ENCODE peak calls at places on chromosomes 2 and 18, in seven cellular contexts. T is right lobe of liver, S is heart right ventricle, J is GM10248, K is cardiac fibroblast, D is pancreas, O is B cell. B is an unnamed sample.

GRCh38 chr2:190625691-190626090 is 23.2 kb upstream of the NAB1 start:
- DNase-seq in O (no peak), K (no peak), T (no peak), S (no peak), D (no peak), J (no peak), B (no peak)

GRCh38 chr2:179862898-179863458 is 1.6 kb upstream of the ZNF385B start:
- DNase-seq in D (no peak), O (no peak), T (no peak), S (no peak), K (no peak), J (no peak), B (no peak)

GRCh38 chr2:175234153-175234552 is 52.6 kb upstream of the ATP5MC3 start:
- DNase-seq in O (no peak), K (no peak), T (no peak), D (no peak), J (no peak), S (no peak), B (peak; percentile 19)

GRCh38 chr2:60806988-60807681 is 51.1 kb downstream of the PAPOLG start:
- DNase-seq in K (peak; percentile 57), D (no peak), T (no peak), O (no peak), J (peak; percentile 66), S (no peak), B (no peak)

GRCh38 chr2:211836409-211836808 is 702.2 kb downstream of the ERBB4 start:
- DNase-seq in T (no peak), D (no peak), O (no peak), J (no peak), S (no peak), K (peak; percentile 8), B (no peak)

GRCh38 chr2:44778671-44779476 is 162.6 kb upstream of the SIX3 start:
- DNase-seq in T (no peak), S (no peak), J (peak; percentile 92), D (no peak), K (no peak), O (peak; percentile 83), B (no peak)

GRCh38 chr2:240909216-240909974 is 3.3 kb downstream of the CROCC2 start:
- DNase-seq in S (no peak), J (no peak), D (no peak), K (no peak), O (no peak), T (no peak), B (no peak)

GRCh38 chr2:25481381-25482310 is 139.9 kb upstream of the DNMT3A start:
- DNase-seq in T (no peak), D (no peak), K (peak; percentile 17), J (no peak), O (no peak), S (no peak), B (no peak)

GRCh38 chr2:168160897-168161296 is 86.5 kb downstream of the STK39 start:
- DNase-seq in T (no peak), D (no peak), K (peak; percentile 38), O (no peak), S (no peak), J (no peak), B (no peak)

GRCh38 chr2:221399183-221399582 is 172.9 kb downstream of the EPHA4 start:
- DNase-seq in K (no peak), D (no peak), S (no peak), O (no peak), T (no peak), J (no peak), B (no peak)

GRCh38 chr2:222959358-222959757 is 92.6 kb upstream of the KCNE4 start:
- DNase-seq in K (peak; percentile 91), D (no peak), J (no peak), O (no peak), S (no peak), T (no peak), B (no peak)

GRCh38 chr2:151614159-151614558 is 120.1 kb downstream of the NEB start:
- DNase-seq in D (no peak), K (no peak), O (no peak), J (no peak), S (no peak), T (no peak), B (no peak)

GRCh38 chr2:38600242-38600891 is 2.4 kb downstream of the HNRNPLL start:
- DNase-seq in S (no peak), D (no peak), J (no peak), O (no peak), K (no peak), T (no peak), B (no peak)

GRCh38 chr18:23761941-23762340 is 72.7 kb downstream of the LAMA3 start:
- DNase-seq in D (no peak), O (no peak), J (no peak), K (no peak), T (no peak), S (no peak), B (no peak)

GRCh38 chr2:12817870-12818269 is 101.1 kb downstream of the TRIB2 start:
- DNase-seq in O (no peak), J (no peak), S (no peak), D (no peak), K (peak; percentile 43), T (no peak), B (no peak)

GRCh38 chr18:35477497-35477896 is 20.3 kb downstream of the INO80C start:
- DNase-seq in K (no peak), O (no peak), T (no peak), S (no peak), D (no peak), J (no peak), B (no peak)

GRCh38 chr2:197499594-197500502 is at the start of the genes HSPD1 and HSPE1:
- DNase-seq in T (peak; percentile 100), K (peak; percentile 100), D (peak; percentile 99), J (peak; percentile 96), O (peak; percentile 99), S (peak; percentile 97), B (peak; percentile 78)

GRCh38 chr18:67072789-67073188 is 443.7 kb downstream of the DSEL start:
- DNase-seq in J (no peak), T (no peak), S (no peak), O (no peak), K (peak; percentile 7), D (no peak), B (no peak)

GRCh38 chr2:240952496-240953246 is 45.7 kb upstream of the SNED1 start:
- DNase-seq in T (no peak), D (peak; percentile 8), S (peak; percentile 52), J (no peak), K (no peak), O (peak; percentile 29), B (no peak)

DNA sequence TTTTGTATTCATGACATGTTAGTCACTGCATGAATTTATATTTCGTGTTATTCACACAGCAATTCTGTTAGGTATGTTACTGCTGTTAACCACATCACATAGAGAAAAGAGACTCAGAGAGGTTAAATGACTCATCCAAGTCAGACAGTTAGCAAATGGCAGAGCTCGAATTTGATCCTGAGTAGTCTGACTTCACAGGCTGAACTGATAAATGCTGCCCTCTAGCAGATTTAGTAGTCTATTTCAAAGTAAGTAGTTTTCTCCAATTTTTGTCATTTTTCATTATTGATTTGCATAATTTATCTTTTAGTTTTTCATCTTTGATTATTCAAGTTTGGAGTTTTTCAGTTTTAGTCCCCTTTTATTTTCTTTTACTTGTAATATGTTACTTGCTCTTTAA is 58.3 kb downstream of the WDR7 start:
- DNase-seq in D (no peak), T (no peak), S (no peak), K (peak; percentile 92), J (peak; percentile 57), O (no peak), B (no peak)
- TF ChIP-seq CTCF in D (no peak), T (peak; percentile 29), S (no peak), K (peak; percentile 26), J (peak; percentile 9), O (peak; percentile 16), B (no peak)

GRCh38 chr2:219160186-219161017 is at the start of gene NHEJ1:
- DNase-seq in S (peak; percentile 98), D (peak; percentile 97), K (peak; percentile 95), T (peak; percentile 98), O (peak; percentile 93), J (peak; percentile 97), B (peak; percentile 94)
- TF ChIP-seq CTCF in S (peak; percentile 99), D (peak; percentile 99), K (peak; percentile 99), T (peak; percentile 99), O (peak; percentile 97), J (peak; percentile 94), B (peak; percentile 85)

DNA sequence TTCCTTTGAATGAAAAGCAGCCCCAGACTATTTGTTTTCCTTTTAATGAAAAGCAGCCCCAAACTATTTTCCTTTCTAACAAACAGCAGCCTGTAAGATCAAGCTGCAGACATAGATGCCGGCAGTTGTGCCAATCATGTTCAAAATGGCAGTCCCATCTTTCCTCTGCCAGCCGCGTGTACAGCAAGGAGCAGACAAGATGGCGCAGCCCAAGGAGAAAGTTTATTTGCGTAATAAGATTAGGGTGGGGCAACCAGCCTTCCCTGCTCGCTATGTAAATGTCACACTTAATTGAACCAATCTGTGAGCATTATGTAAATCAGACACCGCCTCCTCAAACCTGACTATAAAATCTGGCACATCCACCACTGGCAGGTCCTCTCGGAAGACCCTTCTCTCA is 226.0 kb downstream of the TGIF1 start:
- DNase-seq in J (no peak), S (no peak), K (no peak), D (no peak), O (no peak), T (no peak), B (no peak)
- TF ChIP-seq CTCF in J (no peak), S (no peak), K (no peak), D (no peak), O (no peak), T (no peak), B (no peak)

GRCh38 chr18:1014496-1014895 is 109.8 kb downstream of the ADCYAP1 start:
- DNase-seq in D (no peak), T (no peak), K (peak; percentile 40), J (no peak), O (no peak), S (no peak), B (no peak)

GRCh38 chr18:1017227-1017626 is 112.6 kb downstream of the ADCYAP1 start:
- DNase-seq in J (no peak), O (no peak), D (no peak), T (no peak), S (no peak), K (no peak), B (no peak)

GRCh38 chr18:1015777-1016176 is 111.1 kb downstream of the ADCYAP1 start:
- DNase-seq in S (no peak), O (no peak), T (no peak), J (no peak), D (no peak), K (no peak), B (no peak)

GRCh38 chr18:1013951-1014350 is 109.3 kb downstream of the ADCYAP1 start:
- DNase-seq in J (no peak), K (no peak), T (no peak), D (no peak), S (no peak), O (no peak), B (no peak)

DNA sequence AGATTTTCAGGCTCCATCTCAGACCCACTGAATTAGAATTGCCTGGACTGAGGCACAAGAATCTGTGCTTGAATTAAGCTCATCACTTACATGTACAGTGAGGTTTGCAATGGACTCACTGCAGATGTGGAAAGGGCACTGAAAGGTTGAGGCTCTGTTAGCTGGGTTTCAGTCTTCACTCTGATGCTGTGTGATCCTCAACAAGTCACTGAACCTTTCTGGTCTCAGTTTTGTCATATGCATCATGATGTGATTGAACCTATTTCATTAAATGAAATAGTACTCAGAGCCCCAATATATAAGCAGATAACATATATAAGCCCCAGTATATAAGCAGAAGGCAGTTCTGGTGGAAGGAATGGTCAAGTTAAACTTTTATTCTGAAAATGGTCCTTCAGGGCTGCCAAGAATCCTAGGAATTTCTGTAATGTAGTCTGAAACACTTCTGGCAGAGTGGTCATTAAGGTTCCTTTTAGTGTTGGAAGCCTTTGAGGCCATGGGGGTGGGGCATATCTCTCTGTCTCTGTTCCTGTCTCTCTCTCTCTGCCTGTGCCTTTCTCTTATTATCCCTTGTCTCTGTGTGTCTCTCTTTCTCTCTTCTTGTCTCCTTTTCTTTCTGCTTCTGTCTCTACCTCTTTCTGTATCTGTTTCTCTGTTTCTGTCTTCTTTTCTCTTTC is 110.4 kb downstream of the ADCYAP1 start:
- DNase-seq in T (no peak), O (no peak), J (no peak), K (peak; percentile 40), D (no peak), S (no peak), B (no peak)
- TF ChIP-seq CTCF in T (no peak), O (no peak), J (no peak), K (no peak), D (no peak), S (no peak), B (no peak)

B was measured in D721Med.